ENCODE peak calls at places on chromosome 2, in seven cellular contexts. One of them, this sample, is unnamed.

GRCh38 chr2:203612246-203612645 is 77.1 kb upstream of the RAPH1 start:
- DNase-seq in NCI-H146: no peak
- DNase-seq in Calu3: peak
- DNase-seq in colonic mucosa: no peak
- DNase-seq in NCI-H1048: no peak
- DNase-seq in CD4-positive, alpha-beta T cell: no peak
- DNase-seq in OCI-LY7: no peak
- DNase-seq in this sample: no peak

GRCh38 chr2:27701676-27702075 is 38.0 kb downstream of the SLC4A1AP start:
- DNase-seq in NCI-H146: no peak
- DNase-seq in Calu3: no peak
- DNase-seq in colonic mucosa: no peak
- DNase-seq in NCI-H1048: no peak
- DNase-seq in CD4-positive, alpha-beta T cell: no peak
- DNase-seq in OCI-LY7: no peak
- DNase-seq in this sample: no peak

GRCh38 chr2:714005-714741 is 37.0 kb upstream of the TMEM18 start:
- DNase-seq in NCI-H146: peak
- DNase-seq in Calu3: peak
- DNase-seq in colonic mucosa: peak
- DNase-seq in NCI-H1048: peak
- DNase-seq in CD4-positive, alpha-beta T cell: no peak
- DNase-seq in OCI-LY7: peak
- DNase-seq in this sample: no peak

GRCh38 chr2:15965564-15966019 is 25.2 kb downstream of the MYCN start:
- DNase-seq in NCI-H146: peak
- DNase-seq in Calu3: no peak
- DNase-seq in colonic mucosa: no peak
- DNase-seq in NCI-H1048: no peak
- DNase-seq in CD4-positive, alpha-beta T cell: peak
- DNase-seq in OCI-LY7: no peak
- DNase-seq in this sample: no peak

GRCh38 chr2:240722376-240722775 is 30.7 kb downstream of the AQP12A start:
- DNase-seq in NCI-H146: no peak
- DNase-seq in Calu3: no peak
- DNase-seq in colonic mucosa: no peak
- DNase-seq in NCI-H1048: no peak
- DNase-seq in CD4-positive, alpha-beta T cell: no peak
- DNase-seq in OCI-LY7: no peak
- DNase-seq in this sample: no peak

GRCh38 chr2:177622516-177622915 is 229.9 kb downstream of the AGPS start:
- DNase-seq in NCI-H146: no peak
- DNase-seq in Calu3: no peak
- DNase-seq in colonic mucosa: no peak
- DNase-seq in NCI-H1048: peak
- DNase-seq in CD4-positive, alpha-beta T cell: no peak
- DNase-seq in OCI-LY7: no peak
- DNase-seq in this sample: no peak

GRCh38 chr2:134248913-134249312 is 5.0 kb upstream of the MGAT5 start:
- DNase-seq in NCI-H146: no peak
- DNase-seq in Calu3: no peak
- DNase-seq in colonic mucosa: no peak
- DNase-seq in NCI-H1048: no peak
- DNase-seq in CD4-positive, alpha-beta T cell: no peak
- DNase-seq in OCI-LY7: no peak
- DNase-seq in this sample: no peak

GRCh38 chr2:212157011-212157410 is 381.6 kb downstream of the ERBB4 start:
- DNase-seq in NCI-H146: no peak
- DNase-seq in Calu3: no peak
- DNase-seq in colonic mucosa: no peak
- DNase-seq in NCI-H1048: no peak
- DNase-seq in CD4-positive, alpha-beta T cell: no peak
- DNase-seq in OCI-LY7: no peak
- DNase-seq in this sample: no peak

GRCh38 chr2:63819765-63820717 is 21.7 kb upstream of the UGP2 start:
- DNase-seq in NCI-H146: no peak
- DNase-seq in Calu3: no peak
- DNase-seq in colonic mucosa: no peak
- DNase-seq in NCI-H1048: no peak
- DNase-seq in CD4-positive, alpha-beta T cell: no peak
- DNase-seq in OCI-LY7: peak
- DNase-seq in this sample: no peak